ENCODE peak calls at places on chromosomes 1 and 21, in six cellular contexts. One of them, this sample, is unnamed.

GRCh38 chr21:36575306-36575705 is 95.4 kb upstream of the CLDN14 start:
- DNase-seq in iPS-NIHi11: no peak
- DNase-seq in fibroblast of pulmonary artery: no peak
- DNase-seq in ureter: no peak
- DNase-seq in HT1080: no peak
- DNase-seq in pons: no peak
- DNase-seq in this sample: no peak

GRCh38 chr1:13627128-13627527 is 43.5 kb downstream of the PDPN start:
- DNase-seq in fibroblast of pulmonary artery: no peak
- DNase-seq in HT1080: no peak
- DNase-seq in iPS-NIHi11: no peak
- DNase-seq in pons: no peak
- DNase-seq in ureter: no peak
- DNase-seq in this sample: no peak

GRCh38 chr1:98389809-98390208 is 271.7 kb upstream of the SNX7 start:
- DNase-seq in HT1080: peak; percentile 17
- DNase-seq in iPS-NIHi11: no peak
- DNase-seq in pons: no peak
- DNase-seq in fibroblast of pulmonary artery: peak; percentile 63
- DNase-seq in ureter: no peak
- DNase-seq in this sample: no peak

GRCh38 chr21:16028163-16028562 is 298.4 kb downstream of the USP25 start:
- DNase-seq in HT1080: no peak
- DNase-seq in pons: no peak
- DNase-seq in ureter: no peak
- DNase-seq in fibroblast of pulmonary artery: no peak
- DNase-seq in iPS-NIHi11: no peak
- DNase-seq in this sample: no peak

GRCh38 chr21:44024895-44025353 is 12.8 kb downstream of the TRAPPC10 start:
- DNase-seq in pons: peak; percentile 79
- DNase-seq in iPS-NIHi11: no peak
- DNase-seq in fibroblast of pulmonary artery: peak; percentile 79
- DNase-seq in HT1080: no peak
- DNase-seq in ureter: peak; percentile 65
- DNase-seq in this sample: no peak

GRCh38 chr1:201141418-201141817 is 12.9 kb downstream of the TMEM9 start:
- DNase-seq in iPS-NIHi11: no peak
- DNase-seq in ureter: no peak
- DNase-seq in pons: no peak
- DNase-seq in fibroblast of pulmonary artery: no peak
- DNase-seq in HT1080: no peak
- DNase-seq in this sample: no peak

GRCh38 chr1:59714966-59715365 is 99.8 kb upstream of the HOOK1 start:
- DNase-seq in fibroblast of pulmonary artery: no peak
- DNase-seq in iPS-NIHi11: no peak
- DNase-seq in ureter: no peak
- DNase-seq in HT1080: no peak
- DNase-seq in pons: no peak
- DNase-seq in this sample: no peak

GRCh38 chr1:6911229-6911941 is 126.1 kb downstream of the CAMTA1 start:
- DNase-seq in fibroblast of pulmonary artery: no peak
- DNase-seq in HT1080: no peak
- DNase-seq in pons: no peak
- DNase-seq in ureter: no peak
- DNase-seq in iPS-NIHi11: no peak
- DNase-seq in this sample: no peak

This sample was measured in activated effector memory CD4-positive, alpha-beta T cell treated with anti-CD3 and anti-CD28 coated beads, Interleukin-2, amount 50 U/mL, for 16 hours.